ENCODE peak calls at places on chromosomes 16 and 17, in four cellular contexts. T is frontal cortex, W is H9, S is RCC 7860. Q is an unnamed sample.

GRCh38 chr16:50388491-50388890 is 19.7 kb upstream of the BRD7 start:
- DNase-seq in T (no peak), W (no peak), S (no peak), Q (no peak)

GRCh38 chr17:73068322-73069153 is 23.9 kb downstream of the SLC39A11 start:
- DNase-seq in T (no peak), W (no peak), S (peak; percentile 21), Q (peak; percentile 30)

GRCh38 chr16:20938426-20938825 is 37.9 kb downstream of the LYRM1 start:
- DNase-seq in T (no peak), W (no peak), S (no peak), Q (peak; percentile 54)

GRCh38 chr17:74584714-74585113 is 7.4 kb downstream of the CD300LD start:
- DNase-seq in T (no peak), W (no peak), S (no peak), Q (no peak)

GRCh38 chr17:50594040-50594618 is 33.6 kb downstream of the CACNA1G start:
- DNase-seq in T (no peak), W (no peak), S (no peak), Q (no peak)

GRCh38 chr16:81212830-81213465 is 25.5 kb upstream of the BCO1 start:
- DNase-seq in T (no peak), W (peak; percentile 41), S (no peak), Q (no peak)

GRCh38 chr17:9968881-9969280 is 63.8 kb upstream of the RCVRN start:
- DNase-seq in T (no peak), W (no peak), S (no peak), Q (no peak)

GRCh38 chr17:6468051-6468790 is 24.0 kb downstream of the PIMREG start:
- DNase-seq in T (no peak), W (no peak), S (no peak), Q (no peak)

GRCh38 chr16:4698321-4699029 is 5.1 kb downstream of the NUDT16L1 start:
- DNase-seq in T (no peak), W (no peak), S (no peak), Q (no peak)

GRCh38 chr17:13777003-13777402 is 175.3 kb upstream of the HS3ST3A1 start:
- DNase-seq in T (no peak), W (no peak), S (no peak), Q (no peak)